ENCODE peak calls at places on chromosomes 2 and 18, in nine cellular contexts. P is cardiac muscle cell; E is CD8-positive, alpha-beta T cell; H is right lobe of liver; S is psoas muscle; Z is mammary epithelial cell; T is thoracic aorta; K is transverse colon; F is pancreas. D is an unnamed sample.
A peak's percentile ranks its signal among the peaks of the same experiment; 100 is the strongest.

GRCh38 chr2:44793322-44793870 is 148.1 kb upstream of the SIX3 start:
- DNase-seq in F (no peak), P (peak; percentile 54), E (no peak), Z (peak; percentile 29), T (no peak), S (no peak), H (no peak), K (no peak), D (no peak)

GRCh38 chr18:136433-136832 is 21.9 kb upstream of the USP14 start:
- DNase-seq in P (no peak), S (no peak), T (no peak), K (peak; percentile 10), H (no peak), F (no peak), Z (no peak), E (no peak), D (peak; percentile 38)

GRCh38 chr18:79572848-79573451 is 106.7 kb upstream of the CTDP1 start:
- DNase-seq in E (no peak), F (peak; percentile 5), Z (no peak), H (no peak), S (peak; percentile 20), P (no peak), T (no peak), K (no peak), D (no peak)

GRCh38 chr2:204434660-204435462 is 110.4 kb upstream of the PARD3B start:
- DNase-seq in K (no peak), S (no peak), T (no peak), P (no peak), E (no peak), F (no peak), H (no peak), Z (no peak), D (no peak)

GRCh38 chr2:136025057-136025973 is 39.9 kb upstream of the DARS1 start:
- DNase-seq in F (peak; percentile 57), E (no peak), H (peak; percentile 74), Z (no peak), K (peak; percentile 69), P (peak; percentile 80), S (peak; percentile 76), T (no peak), D (no peak)

GRCh38 chr2:138948070-138948539 is 167.9 kb upstream of the NXPH2 start:
- DNase-seq in Z (peak; percentile 98), E (no peak), S (no peak), P (peak; percentile 98), F (peak; percentile 12), H (no peak), T (no peak), K (no peak), D (no peak)

GRCh38 chr2:200382883-200383282 is 76.4 kb downstream of the SPATS2L start:
- DNase-seq in K (no peak), P (no peak), S (no peak), F (no peak), H (no peak), E (no peak), T (no peak), Z (no peak), D (no peak)

GRCh38 chr2:141957827-141958440 is 172.9 kb downstream of the LRP1B start:
- DNase-seq in H (no peak), P (no peak), E (no peak), Z (no peak), F (no peak), S (no peak), K (no peak), T (no peak), D (no peak)

GRCh38 chr2:65722028-65722427 is 289.6 kb upstream of the SPRED2 start:
- DNase-seq in K (peak; percentile 30), Z (peak; percentile 9), H (peak; percentile 30), F (peak; percentile 24), T (no peak), S (peak; percentile 67), P (peak; percentile 33), E (no peak), D (no peak)

GRCh38 chr2:166410828-166411472 is 35.2 kb upstream of the SCN9A start:
- DNase-seq in S (no peak), F (no peak), H (no peak), Z (peak; percentile 84), T (no peak), K (no peak), E (no peak), P (peak; percentile 84), D (no peak)

GRCh38 chr18:79458131-79458838 is 62.6 kb downstream of the NFATC1 start:
- DNase-seq in H (peak; percentile 43), K (peak; percentile 29), Z (peak; percentile 75), P (peak; percentile 94), T (peak; percentile 26), E (no peak), S (peak; percentile 85), F (peak; percentile 37), D (no peak)

GRCh38 chr18:49933530-49933929 is 120.2 kb upstream of the ACAA2 start:
- DNase-seq in F (no peak), E (no peak), Z (peak; percentile 70), T (no peak), P (peak; percentile 67), S (no peak), H (no peak), K (no peak), D (no peak)

GRCh38 chr2:145488571-145488970 is 968.7 kb upstream of the ZEB2 start:
- DNase-seq in K (no peak), T (no peak), P (no peak), S (no peak), F (no peak), H (no peak), E (no peak), Z (no peak), D (no peak)

GRCh38 chr2:226048625-226049024 is 649.1 kb downstream of the NYAP2 start:
- DNase-seq in S (no peak), K (no peak), F (no peak), T (no peak), P (peak; percentile 83), Z (peak; percentile 79), H (no peak), E (no peak), D (no peak)

GRCh38 chr2:57882895-57883515 is 163.6 kb upstream of the VRK2 start:
- DNase-seq in E (no peak), K (no peak), F (no peak), Z (no peak), H (no peak), T (no peak), S (no peak), P (peak; percentile 19), D (no peak)

GRCh38 chr2:86596118-86596517 is 27.5 kb downstream of the RNF103 start:
- DNase-seq in F (no peak), T (no peak), P (no peak), S (no peak), K (no peak), Z (no peak), H (no peak), E (no peak), D (no peak)

DNA sequence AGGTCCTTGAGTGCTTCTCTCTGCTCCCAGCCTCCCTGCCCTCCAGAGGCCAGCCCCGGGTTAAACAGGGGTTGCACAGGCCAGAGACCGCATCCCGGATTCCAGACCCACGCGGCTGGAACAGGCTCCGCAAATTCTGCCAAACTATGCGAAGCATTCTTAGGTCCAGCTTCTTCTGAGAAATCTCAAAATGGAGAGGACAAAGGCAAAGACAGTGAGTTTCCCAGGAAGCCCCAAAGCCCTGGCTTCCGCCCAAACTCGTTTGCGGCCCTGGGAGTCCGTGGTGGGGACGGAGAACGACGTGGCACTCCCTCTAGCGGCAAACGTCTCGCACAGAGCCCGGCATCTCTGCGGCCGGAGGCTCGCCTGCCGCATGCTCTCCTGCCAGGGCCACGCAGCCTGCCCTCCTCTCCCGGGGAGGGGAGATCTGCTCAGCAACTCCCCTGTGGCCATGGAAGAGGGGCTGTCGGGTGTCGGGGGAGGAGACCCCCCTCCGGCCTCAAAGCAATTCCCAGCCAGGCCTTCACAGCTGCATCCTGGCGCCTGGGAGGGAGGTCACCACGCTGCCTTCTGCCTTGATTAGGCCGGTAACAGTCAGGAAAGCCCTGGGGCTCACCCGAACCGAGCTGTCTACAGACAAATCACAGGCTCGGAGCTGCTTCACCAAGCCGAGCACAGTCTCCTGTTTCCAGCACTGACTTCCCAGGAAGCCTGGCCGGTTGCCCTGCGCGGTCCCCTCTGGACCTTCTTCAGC is 33.4 kb upstream of the KLHL29 start:
- DNase-seq in K (peak; percentile 79), P (peak; percentile 95), F (peak; percentile 63), H (peak; percentile 84), S (peak; percentile 92), T (peak; percentile 18), E (peak; percentile 23), Z (peak; percentile 50), D (peak; percentile 25)
- TF ChIP-seq CTCF in K (peak; percentile 83), P (peak; percentile 90), F (peak; percentile 76), H (peak; percentile 85), S (peak; percentile 85), T (peak; percentile 90), E (peak; percentile 41), Z (peak; percentile 95), D (peak; percentile 64)

DNA sequence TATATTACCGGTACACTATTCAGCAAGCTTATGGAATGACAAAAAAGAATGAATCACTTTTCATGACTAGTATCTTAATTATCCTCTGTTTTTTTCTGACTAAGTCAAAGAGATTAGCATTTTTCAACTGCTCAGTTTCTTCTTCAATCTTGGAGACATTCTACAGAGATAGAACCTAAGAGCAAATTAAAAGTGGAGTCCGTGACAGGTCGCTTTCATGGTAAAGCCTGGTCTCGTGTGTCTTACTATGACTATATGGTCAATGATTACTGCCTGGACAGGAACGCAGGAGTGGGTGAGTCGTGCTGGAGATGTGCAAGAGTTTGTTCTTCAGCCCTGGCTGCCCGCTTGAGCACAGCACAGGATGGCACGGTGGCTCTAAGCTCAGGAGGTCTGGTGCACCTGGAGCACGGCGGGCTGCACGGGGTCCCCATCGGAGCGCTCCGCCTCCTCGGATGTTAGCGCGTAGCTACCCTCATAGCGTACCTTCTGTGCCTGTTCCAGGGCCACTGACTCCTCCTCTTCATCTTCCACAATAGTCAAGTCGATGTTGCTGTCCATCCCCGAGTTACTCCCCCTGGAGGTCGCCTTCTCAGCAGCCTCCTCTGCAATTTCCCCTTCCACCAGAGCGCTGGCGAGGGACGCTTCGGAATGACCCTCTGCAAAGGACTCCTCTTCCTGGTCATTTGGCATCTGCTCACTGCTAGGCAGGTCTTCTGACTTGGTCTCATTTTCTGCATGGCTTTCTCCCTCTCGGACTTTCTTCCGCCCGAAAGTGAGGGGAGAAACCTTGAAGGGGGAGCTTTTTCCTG is 11.1 kb downstream of the CAVIN2 start:
- DNase-seq in H (peak; percentile 22), P (no peak), Z (no peak), E (no peak), F (no peak), T (no peak), K (no peak), S (no peak), D (no peak)
- H3K27ac ChIP-seq in H (no peak overlapping the region), P (no peak overlapping the region), Z (no peak overlapping the region), E (no peak overlapping the region), F (no peak overlapping the region), T (no peak overlapping the region), K (no peak overlapping the region), S (no peak overlapping the region), D (no peak overlapping the region)

DNA sequence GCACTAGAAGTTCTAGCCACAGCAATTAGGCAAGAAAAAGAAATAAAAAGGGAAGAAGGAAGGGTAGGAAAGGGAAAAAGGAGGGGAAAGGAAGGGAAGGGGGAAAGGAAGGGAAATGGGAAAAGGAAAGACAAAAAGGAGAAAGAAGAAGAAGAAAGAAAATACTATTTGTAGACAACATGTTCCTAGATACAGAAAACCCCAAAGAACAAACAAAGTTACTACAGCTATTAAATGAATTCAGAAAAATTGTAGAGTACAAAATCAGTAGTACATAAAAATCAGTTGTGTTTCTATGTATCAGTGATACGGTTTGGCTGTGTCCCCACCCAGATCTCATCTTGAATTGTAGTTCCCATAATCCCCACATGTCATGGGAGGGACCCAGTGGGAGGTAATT is 52.3 kb downstream of the RPE start:
- DNase-seq in P (no peak), F (no peak), T (no peak), H (no peak), Z (no peak), K (no peak), S (no peak), E (no peak), D (no peak)
- H3K9me3 ChIP-seq in P (no peaks in the 10 kb centered on the region), F (no peaks in the 10 kb centered on the region), T (peaks cover 10% of the 10 kb centered on the region), H (peaks cover 6% of the 10 kb centered on the region), Z (no peaks in the 10 kb centered on the region), K (peaks cover 2% of the 10 kb centered on the region), S (peaks cover 13% of the 10 kb centered on the region), E (no peaks in the 10 kb centered on the region), D (peaks cover 12% of the 10 kb centered on the region)

GRCh38 chr2:240618776-240619175 is 6.5 kb upstream of the GPR35 start:
- DNase-seq in E (no peak), H (no peak), Z (no peak), S (no peak), P (no peak), F (no peak), K (no peak), T (no peak), D (no peak)
- TF ChIP-seq CTCF in E (no peak), H (no peak), Z (no peak), S (no peak), P (no peak), F (no peak), K (no peak), T (no peak), D (no peak)